ENCODE peak calls at places on chromosomes 2 and 18, in four cellular contexts. T, I, H and G are unnamed samples.

GRCh38 chr2:198362777-198363176 is 558.4 kb downstream of the PLCL1 start:
- DNase-seq in T (no peak), I (no peak), H (no peak), G (no peak)

GRCh38 chr2:50388324-50388723 is 643.6 kb downstream of the NRXN1 start:
- DNase-seq in T (no peak), I (no peak), H (no peak), G (no peak)

GRCh38 chr2:64226611-64227010 is 82.4 kb upstream of the PELI1 start:
- DNase-seq in T (no peak), I (no peak), H (no peak), G (no peak)

GRCh38 chr18:79866889-79867574 is 69.3 kb downstream of the KCNG2 start:
- DNase-seq in T (peak), I (no peak), H (no peak), G (peak)

GRCh38 chr2:121008978-121009377 is 273.3 kb downstream of the GLI2 start:
- DNase-seq in T (no peak), I (no peak), H (no peak), G (no peak)

GRCh38 chr2:10160226-10160955 is 37.9 kb downstream of the RRM2 start:
- DNase-seq in T (no peak), I (no peak), H (no peak), G (no peak)

GRCh38 chr2:27249891-27250651 is 12.8 kb downstream of the SLC30A3 start:
- DNase-seq in T (peak), I (peak), H (peak), G (peak)

GRCh38 chr18:55018602-55019001 is 59.3 kb upstream of the CCDC68 start:
- DNase-seq in T (peak), I (no peak), H (no peak), G (peak)

GRCh38 chr18:58216071-58216471 is 172.0 kb downstream of the NEDD4L start:
- DNase-seq in T (no peak), I (no peak), H (no peak), G (no peak)

GRCh38 chr2:205930209-205930608 is 155.8 kb downstream of the INO80D start:
- DNase-seq in T (peak), I (no peak), H (no peak), G (no peak)

GRCh38 chr2:152320166-152320565 is 14.8 kb upstream of the FMNL2 start:
- DNase-seq in T (peak), I (no peak), H (no peak), G (peak)

GRCh38 chr2:104864751-104865470 is 11.0 kb downstream of the POU3F3 start:
- DNase-seq in T (no peak), I (no peak), H (no peak), G (no peak)

GRCh38 chr2:7857904-7858303 is 824.0 kb upstream of the ID2 start:
- DNase-seq in T (no peak), I (no peak), H (no peak), G (peak)

GRCh38 chr2:186569906-186570305 is 19.9 kb upstream of the ITGAV start:
- DNase-seq in T (no peak), I (no peak), H (no peak), G (no peak)

GRCh38 chr18:50909261-50909660 is 30.3 kb downstream of the ME2 start:
- DNase-seq in T (no peak), I (no peak), H (no peak), G (no peak)

GRCh38 chr2:27622921-27623384 is 5.9 kb downstream of the CCDC121 start:
- DNase-seq in T (peak), I (no peak), H (no peak), G (peak)

GRCh38 chr2:65374555-65374954 is 57.8 kb downstream of the SPRED2 start:
- DNase-seq in T (no peak), I (no peak), H (no peak), G (no peak)

GRCh38 chr2:215698566-215698965 is 262.7 kb upstream of the FN1 start:
- DNase-seq in T (peak), I (no peak), H (no peak), G (peak)

GRCh38 chr2:117856415-117857210 is 42.1 kb downstream of the DDX18 start:
- DNase-seq in T (peak), I (no peak), H (no peak), G (peak)

GRCh38 chr2:11539317-11540147 is 5.7 kb downstream of the GREB1 start:
- DNase-seq in T (no peak), I (no peak), H (no peak), G (no peak)

GRCh38 chr2:68980956-68981355 is 6.5 kb downstream of the GKN1 start:
- DNase-seq in T (no peak), I (no peak), H (no peak), G (no peak)

GRCh38 chr2:217551229-217551909 is 451.4 kb downstream of the TNS1 start:
- DNase-seq in T (peak), I (no peak), H (no peak), G (peak)

GRCh38 chr2:11753452-11753885 is 7.0 kb downstream of the LPIN1 start:
- DNase-seq in T (no peak), I (peak), H (no peak), G (no peak)

GRCh38 chr18:48792611-48793368 is 158.0 kb downstream of the SMAD7 start:
- DNase-seq in T (no peak), I (no peak), H (no peak), G (no peak)

GRCh38 chr2:241833938-241834852 is 24.5 kb downstream of the PDCD1 start:
- DNase-seq in T (no peak), I (no peak), H (no peak), G (no peak)

GRCh38 chr2:30514861-30515435 is 67.9 kb downstream of the LCLAT1 start:
- DNase-seq in T (no peak), I (no peak), H (no peak), G (no peak)

GRCh38 chr18:7577706-7578105 is 10.6 kb downstream of the PTPRM start:
- DNase-seq in T (peak), I (no peak), H (no peak), G (peak)

GRCh38 chr2:7692657-7693161 is 775.5 kb downstream of the RNF144A start:
- DNase-seq in T (peak), I (no peak), H (no peak), G (peak)

GRCh38 chr2:75709297-75709696 is 1.4 kb downstream of the GCFC2 start:
- DNase-seq in T (no peak), I (no peak), H (no peak), G (no peak)

GRCh38 chr2:235676536-235676799 is 182.6 kb downstream of the AGAP1 start:
- DNase-seq in T (no peak), I (no peak), H (no peak), G (no peak)

GRCh38 chr2:235677276-235677788 is 183.5 kb downstream of the AGAP1 start:
- DNase-seq in T (peak), I (no peak), H (no peak), G (no peak)

GRCh38 chr2:235674812-235675211 is 181.0 kb downstream of the AGAP1 start:
- DNase-seq in T (no peak), I (no peak), H (no peak), G (no peak)

GRCh38 chr2:235674116-235674515 is 180.3 kb downstream of the AGAP1 start:
- DNase-seq in T (no peak), I (no peak), H (no peak), G (no peak)

GRCh38 chr2:235675678-235676535 is 182.1 kb downstream of the AGAP1 start:
- DNase-seq in T (no peak), I (no peak), H (no peak), G (peak)
- TF ChIP-seq CTCF in T (peak), I (no peak), H (no peak), G (peak)

DNA sequence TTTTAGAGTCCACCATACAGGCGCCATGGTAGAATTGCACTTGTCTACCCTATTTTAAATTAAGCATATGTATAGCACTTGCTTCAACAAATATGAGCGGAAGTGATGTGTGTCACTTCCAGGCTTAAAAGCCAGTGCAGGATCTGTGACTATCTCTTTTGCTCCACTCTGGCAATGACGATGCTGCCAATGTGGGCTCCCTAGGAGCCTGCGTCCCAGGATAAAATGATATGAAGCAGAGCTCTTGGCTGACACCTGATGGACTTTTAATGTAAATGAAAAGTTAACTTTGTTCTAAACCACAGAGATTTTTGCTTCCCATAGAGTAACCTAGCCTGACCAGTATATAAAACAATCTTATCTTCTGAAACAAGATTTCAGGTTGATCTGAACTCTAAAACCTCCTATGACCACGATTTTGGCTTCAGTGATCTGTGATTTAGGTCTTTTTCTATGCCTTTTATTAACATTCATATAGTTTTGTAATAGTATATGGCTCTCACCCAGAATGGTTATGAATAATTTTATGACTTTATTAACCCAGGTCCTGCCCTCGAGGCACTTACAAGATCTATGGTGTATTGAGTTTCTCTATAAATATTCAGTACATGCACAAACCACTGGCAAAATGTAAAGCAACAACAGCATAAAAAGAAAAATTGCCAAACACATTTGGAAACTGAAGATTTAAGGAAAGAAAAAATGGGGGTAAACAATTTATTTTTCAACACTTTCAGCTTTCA is 422.5 kb upstream of the PIK3C3 start:
- DNase-seq in T (peak), I (no peak), H (no peak), G (peak)
- TF ChIP-seq CTCF in T (peak), I (no peak), H (peak), G (peak)

DNA sequence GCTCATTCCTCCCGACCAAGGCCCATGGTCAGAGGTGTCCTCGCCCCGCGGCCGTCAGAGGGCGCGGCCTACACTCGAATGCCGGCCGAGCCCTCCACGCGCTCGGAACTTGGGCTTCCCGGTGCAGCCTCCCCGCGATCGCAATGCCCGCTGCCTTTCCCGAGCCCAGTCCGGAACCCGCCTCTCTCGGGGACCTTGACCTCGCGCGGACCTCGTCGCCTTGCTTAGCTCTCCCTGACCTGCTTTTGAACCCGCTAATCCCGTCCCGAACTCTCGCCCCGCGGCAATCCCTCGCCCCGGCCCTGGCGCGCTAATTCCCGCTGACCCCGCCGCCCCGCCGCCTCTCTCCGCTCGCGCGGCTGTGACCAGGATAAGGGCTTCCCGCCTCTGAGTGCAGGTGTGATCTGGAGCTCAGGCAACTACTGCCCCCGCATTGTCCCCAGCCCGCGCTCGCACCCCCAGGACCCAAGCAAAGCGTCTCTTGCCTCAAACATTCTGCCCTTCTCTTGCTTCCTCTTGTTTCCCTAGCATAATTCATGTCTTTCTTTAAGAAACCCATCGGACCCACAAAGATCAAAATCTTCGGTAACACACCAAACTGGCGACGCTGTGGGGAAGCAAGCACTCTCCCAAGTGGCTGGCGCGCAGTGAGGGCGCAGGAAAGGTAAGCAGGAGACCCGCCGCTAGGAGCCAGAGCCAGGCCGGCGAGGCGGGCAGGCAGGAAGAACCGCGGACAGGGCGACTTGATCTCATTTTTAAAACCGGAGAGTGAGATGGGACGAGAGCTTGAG is 46.6 kb upstream of the ATP6V1B1 start:
- DNase-seq in T (no peak), I (peak), H (no peak), G (no peak)
- TF ChIP-seq CTCF in T (no peak), I (no peak), H (peak), G (no peak)

DNA sequence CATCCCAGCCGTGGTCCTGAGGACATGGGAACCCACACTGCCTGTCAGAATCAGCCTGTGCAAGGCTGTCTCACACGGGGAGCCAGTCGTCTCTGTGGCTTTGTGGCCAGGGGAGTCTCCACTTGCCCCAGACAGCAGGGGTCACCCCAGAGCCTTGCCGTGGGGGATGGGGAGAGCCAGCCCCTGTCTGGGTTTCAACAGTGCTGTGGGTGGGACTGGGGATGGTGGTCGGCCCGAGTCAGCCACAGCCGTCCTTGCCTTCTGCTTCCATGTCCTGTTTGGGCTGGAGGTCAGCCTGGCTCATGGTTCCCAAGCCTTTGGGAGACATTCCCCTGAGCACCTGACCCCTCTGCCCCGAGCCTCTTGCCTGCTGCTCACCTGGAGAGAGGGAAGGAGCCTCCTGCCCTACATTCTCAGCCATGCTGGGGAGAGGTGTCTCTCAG is 19.6 kb downstream of the GPR35 start:
- DNase-seq in T (no peak), I (peak), H (no peak), G (no peak)
- TF ChIP-seq CTCF in T (no peak), I (no peak), H (no peak), G (no peak)

GRCh38 chr2:44424211-44424610 is 62.5 kb downstream of the CAMKMT start:
- DNase-seq in T (no peak), I (no peak), H (no peak), G (no peak)

GRCh38 chr2:44420725-44421124 is 59.0 kb downstream of the CAMKMT start:
- DNase-seq in T (no peak), I (no peak), H (no peak), G (no peak)
- TF ChIP-seq CTCF in T (no peak), I (no peak), H (no peak), G (no peak)

GRCh38 chr2:54083440-54083839 is 32.0 kb upstream of the ACYP2 start:
- DNase-seq in T (no peak), I (no peak), H (no peak), G (no peak)

GRCh38 chr2:54085069-54085468 is 30.3 kb upstream of the ACYP2 start:
- DNase-seq in T (no peak), I (no peak), H (no peak), G (no peak)

GRCh38 chr2:54086157-54086556 is 29.3 kb upstream of the ACYP2 start:
- DNase-seq in T (no peak), I (no peak), H (no peak), G (no peak)

GRCh38 chr2:54083021-54083420 is 32.4 kb upstream of the ACYP2 start:
- DNase-seq in T (no peak), I (no peak), H (peak), G (no peak)

DNA sequence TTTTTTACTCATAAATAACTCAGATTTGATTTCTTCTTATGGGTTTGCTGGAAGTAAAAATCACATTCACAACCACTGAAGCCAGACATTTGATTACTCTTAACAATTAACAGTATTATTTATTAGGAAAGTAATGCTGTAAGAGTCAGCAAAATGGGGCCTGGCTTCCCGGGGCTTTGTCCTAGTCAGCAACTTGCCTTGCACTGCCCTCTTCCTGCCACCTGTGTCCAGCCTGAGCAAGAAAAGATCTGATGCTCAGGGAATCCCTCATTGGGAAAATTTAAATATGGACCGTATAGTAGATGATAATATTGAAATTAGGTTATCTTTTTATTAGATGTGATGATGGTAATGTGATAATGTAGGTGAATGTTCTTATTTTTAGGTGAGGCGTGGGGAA is 30.8 kb upstream of the ACYP2 start:
- DNase-seq in T (peak), I (no peak), H (no peak), G (peak)
- TF ChIP-seq CTCF in T (peak), I (no peak), H (no peak), G (peak)

GRCh38 chr18:46518438-46518837 is 138.6 kb downstream of the LOXHD1 start:
- DNase-seq in T (no peak), I (no peak), H (no peak), G (no peak)
- TF ChIP-seq CTCF in T (no peak), I (no peak), H (peak), G (no peak)

GRCh38 chr2:149611100-149611820 is 23.7 kb upstream of the MMADHC start:
- DNase-seq in T (no peak), I (no peak), H (no peak), G (no peak)
- TF ChIP-seq CTCF in T (peak), I (no peak), H (peak), G (peak)

GRCh38 chr18:52288403-52289004 is 51.5 kb upstream of the DCC start:
- DNase-seq in T (peak), I (peak), H (peak), G (no peak)
- TF ChIP-seq CTCF in T (peak), I (peak), H (peak), G (peak)

GRCh38 chr2:219279916-219280516 is 850 bp downstream of the DNAJB2 start:
- DNase-seq in T (no peak), I (no peak), H (no peak), G (no peak)
- TF ChIP-seq CTCF in T (no peak), I (peak), H (peak), G (no peak)